ENCODE peak calls at places on chromosomes 11 and 22, in seven cellular contexts. One of them, this sample, is unnamed.
A peak's percentile ranks its signal among the peaks of the same experiment; 100 is the strongest.

GRCh38 chr11:44629732-44630345 is 64.4 kb downstream of the CD82 start:
- DNase-seq in MM.1S: no peak
- DNase-seq in cardiac muscle cell: no peak
- DNase-seq in OCI-LY7: no peak
- DNase-seq in neuronal stem cell: no peak
- DNase-seq in ascending aorta: no peak
- DNase-seq in mucosa of descending colon: no peak
- DNase-seq in this sample: no peak

GRCh38 chr11:122979815-122980656 is 1.6 kb downstream of the BSX start:
- DNase-seq in ascending aorta: no peak
- DNase-seq in cardiac muscle cell: no peak
- DNase-seq in neuronal stem cell: peak; percentile 41
- DNase-seq in MM.1S: no peak
- DNase-seq in mucosa of descending colon: no peak
- DNase-seq in OCI-LY7: no peak
- DNase-seq in this sample: no peak

GRCh38 chr11:125108469-125108868 is 3.0 kb downstream of the TMEM218 start:
- DNase-seq in MM.1S: no peak
- DNase-seq in ascending aorta: no peak
- DNase-seq in neuronal stem cell: no peak
- DNase-seq in OCI-LY7: no peak
- DNase-seq in cardiac muscle cell: no peak
- DNase-seq in mucosa of descending colon: no peak
- DNase-seq in this sample: no peak

GRCh38 chr22:41915035-41915782 is at the start of gene SHISA8:
- DNase-seq in MM.1S: peak; percentile 42
- DNase-seq in cardiac muscle cell: peak; percentile 66
- DNase-seq in ascending aorta: no peak
- DNase-seq in neuronal stem cell: no peak
- DNase-seq in mucosa of descending colon: peak; percentile 57
- DNase-seq in OCI-LY7: no peak
- DNase-seq in this sample: peak; percentile 82

GRCh38 chr22:45878901-45879551 is 97.9 kb downstream of the WNT7B start:
- DNase-seq in MM.1S: no peak
- DNase-seq in OCI-LY7: no peak
- DNase-seq in cardiac muscle cell: no peak
- DNase-seq in ascending aorta: peak; percentile 60
- DNase-seq in mucosa of descending colon: no peak
- DNase-seq in neuronal stem cell: no peak
- DNase-seq in this sample: no peak

GRCh38 chr11:14270690-14271542 is 88.1 kb downstream of the RRAS2 start:
- DNase-seq in OCI-LY7: no peak
- DNase-seq in ascending aorta: no peak
- DNase-seq in MM.1S: peak; percentile 36
- DNase-seq in cardiac muscle cell: no peak
- DNase-seq in neuronal stem cell: no peak
- DNase-seq in mucosa of descending colon: no peak
- DNase-seq in this sample: no peak

GRCh38 chr11:66322732-66323427 is 6.0 kb upstream of the CD248 start:
- DNase-seq in neuronal stem cell: no peak
- DNase-seq in cardiac muscle cell: no peak
- DNase-seq in OCI-LY7: no peak
- DNase-seq in mucosa of descending colon: no peak
- DNase-seq in ascending aorta: no peak
- DNase-seq in MM.1S: no peak
- DNase-seq in this sample: no peak

GRCh38 chr22:37270928-37271650 is 11.2 kb upstream of the CYTH4 start:
- DNase-seq in mucosa of descending colon: no peak
- DNase-seq in ascending aorta: no peak
- DNase-seq in OCI-LY7: no peak
- DNase-seq in cardiac muscle cell: no peak
- DNase-seq in MM.1S: no peak
- DNase-seq in neuronal stem cell: no peak
- DNase-seq in this sample: no peak

GRCh38 chr11:36748856-36749255 is 150.8 kb upstream of the RAG2 start:
- DNase-seq in MM.1S: no peak
- DNase-seq in ascending aorta: no peak
- DNase-seq in OCI-LY7: no peak
- DNase-seq in mucosa of descending colon: no peak
- DNase-seq in cardiac muscle cell: no peak
- DNase-seq in neuronal stem cell: no peak
- DNase-seq in this sample: no peak

GRCh38 chr11:78469905-78470304 is 52.3 kb upstream of the GAB2 start:
- DNase-seq in MM.1S: no peak
- DNase-seq in OCI-LY7: peak; percentile 5
- DNase-seq in mucosa of descending colon: no peak
- DNase-seq in neuronal stem cell: no peak
- DNase-seq in cardiac muscle cell: no peak
- DNase-seq in ascending aorta: no peak
- DNase-seq in this sample: peak; percentile 44

GRCh38 chr11:58573451-58574104 is 2.1 kb downstream of the LPXN start:
- DNase-seq in cardiac muscle cell: peak; percentile 73
- DNase-seq in MM.1S: peak; percentile 60
- DNase-seq in OCI-LY7: peak; percentile 78
- DNase-seq in mucosa of descending colon: peak; percentile 41
- DNase-seq in neuronal stem cell: no peak
- DNase-seq in ascending aorta: peak; percentile 89
- DNase-seq in this sample: no peak

GRCh38 chr11:19753451-19754041 is 40.9 kb downstream of the NAV2 start:
- DNase-seq in mucosa of descending colon: peak; percentile 14
- DNase-seq in MM.1S: no peak
- DNase-seq in ascending aorta: no peak
- DNase-seq in OCI-LY7: no peak
- DNase-seq in neuronal stem cell: no peak
- DNase-seq in cardiac muscle cell: no peak
- DNase-seq in this sample: no peak

GRCh38 chr11:59901306-59901705 is 22.7 kb downstream of the OOSP3 start:
- DNase-seq in cardiac muscle cell: no peak
- DNase-seq in MM.1S: no peak
- DNase-seq in ascending aorta: no peak
- DNase-seq in OCI-LY7: no peak
- DNase-seq in mucosa of descending colon: peak; percentile 13
- DNase-seq in neuronal stem cell: no peak
- DNase-seq in this sample: peak; percentile 26

GRCh38 chr11:119363874-119364590 is 17.5 kb downstream of the USP2 start:
- DNase-seq in OCI-LY7: peak; percentile 83
- DNase-seq in ascending aorta: no peak
- DNase-seq in MM.1S: no peak
- DNase-seq in neuronal stem cell: peak; percentile 63
- DNase-seq in cardiac muscle cell: peak; percentile 85
- DNase-seq in mucosa of descending colon: peak; percentile 69
- DNase-seq in this sample: peak; percentile 38

GRCh38 chr11:118114266-118114665 is 27.5 kb upstream of the SMIM35 start:
- DNase-seq in neuronal stem cell: no peak
- DNase-seq in OCI-LY7: no peak
- DNase-seq in mucosa of descending colon: no peak
- DNase-seq in ascending aorta: no peak
- DNase-seq in MM.1S: no peak
- DNase-seq in cardiac muscle cell: no peak
- DNase-seq in this sample: no peak

GRCh38 chr11:66317766-66318575 is 1.1 kb upstream of the CD248 start:
- DNase-seq in mucosa of descending colon: no peak
- DNase-seq in ascending aorta: peak; percentile 81
- DNase-seq in neuronal stem cell: no peak
- DNase-seq in cardiac muscle cell: no peak
- DNase-seq in OCI-LY7: peak; percentile 80
- DNase-seq in MM.1S: no peak
- DNase-seq in this sample: no peak

DNA sequence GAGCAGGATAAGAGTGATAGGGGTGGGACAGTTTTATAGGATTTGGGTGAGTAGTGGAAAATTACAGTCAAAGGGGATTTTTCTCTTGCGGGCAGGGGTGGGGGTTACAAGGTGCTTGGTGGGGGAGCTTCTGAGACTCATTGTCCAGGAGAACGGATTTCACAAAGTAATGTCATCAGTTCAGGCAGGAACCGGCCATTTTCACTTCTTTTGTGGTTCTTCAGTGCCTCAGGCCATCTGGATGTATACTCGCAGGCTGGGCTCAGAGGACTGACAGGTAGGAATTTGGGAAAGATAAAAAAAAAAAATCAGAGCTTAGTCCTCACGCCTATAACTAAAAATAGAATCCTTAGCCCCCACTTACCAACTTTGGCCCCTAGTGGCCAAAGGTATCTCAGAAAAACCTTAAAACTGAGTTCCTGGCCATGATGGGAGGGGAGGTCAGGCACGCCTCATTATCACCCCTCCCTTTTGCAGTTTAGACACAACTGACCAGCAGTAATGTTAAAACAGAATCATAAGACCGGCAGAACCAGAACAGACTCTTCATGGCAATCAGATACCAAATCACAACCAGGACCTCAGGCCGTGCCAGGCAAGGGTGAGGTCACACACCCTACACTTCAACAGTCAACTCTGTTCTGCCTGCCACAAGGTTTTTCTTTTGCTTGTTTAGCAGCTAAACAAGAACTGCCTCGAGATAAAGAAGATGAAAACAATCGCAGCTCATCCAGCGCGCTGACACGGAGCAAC is 8.9 kb upstream of the APOBEC3G start:
- DNase-seq in MM.1S: peak; percentile 43
- DNase-seq in ascending aorta: no peak
- DNase-seq in neuronal stem cell: no peak
- DNase-seq in cardiac muscle cell: peak; percentile 50
- DNase-seq in OCI-LY7: peak; percentile 36
- DNase-seq in mucosa of descending colon: no peak
- DNase-seq in this sample: peak; percentile 51
- H3K4me3 ChIP-seq in MM.1S: no peak overlapping the region
- H3K4me3 ChIP-seq in ascending aorta: no peak overlapping the region
- H3K4me3 ChIP-seq in neuronal stem cell: no peak overlapping the region
- H3K4me3 ChIP-seq in cardiac muscle cell: no peak overlapping the region
- H3K4me3 ChIP-seq in OCI-LY7: peak overlapping the region; percentile 59
- H3K4me3 ChIP-seq in mucosa of descending colon: no peak overlapping the region
- H3K4me3 ChIP-seq in this sample: no peak overlapping the region

GRCh38 chr11:108204918-108205499 is 17.4 kb downstream of the NPAT start:
- DNase-seq in ascending aorta: no peak
- DNase-seq in mucosa of descending colon: no peak
- DNase-seq in neuronal stem cell: no peak
- DNase-seq in cardiac muscle cell: no peak
- DNase-seq in OCI-LY7: no peak
- DNase-seq in MM.1S: no peak
- DNase-seq in this sample: no peak

GRCh38 chr11:108206969-108207682 is 15.3 kb downstream of the NPAT start:
- DNase-seq in ascending aorta: no peak
- DNase-seq in neuronal stem cell: no peak
- DNase-seq in cardiac muscle cell: no peak
- DNase-seq in OCI-LY7: peak; percentile 61
- DNase-seq in mucosa of descending colon: no peak
- DNase-seq in MM.1S: no peak
- DNase-seq in this sample: no peak

GRCh38 chr11:108204376-108204775 is 18.1 kb downstream of the NPAT start:
- DNase-seq in ascending aorta: no peak
- DNase-seq in MM.1S: no peak
- DNase-seq in OCI-LY7: no peak
- DNase-seq in cardiac muscle cell: no peak
- DNase-seq in neuronal stem cell: no peak
- DNase-seq in mucosa of descending colon: no peak
- DNase-seq in this sample: no peak

GRCh38 chr11:108207683-108208060 is 14.8 kb downstream of the NPAT start:
- DNase-seq in cardiac muscle cell: no peak
- DNase-seq in mucosa of descending colon: no peak
- DNase-seq in MM.1S: no peak
- DNase-seq in OCI-LY7: no peak
- DNase-seq in neuronal stem cell: no peak
- DNase-seq in ascending aorta: no peak
- DNase-seq in this sample: no peak

DNA sequence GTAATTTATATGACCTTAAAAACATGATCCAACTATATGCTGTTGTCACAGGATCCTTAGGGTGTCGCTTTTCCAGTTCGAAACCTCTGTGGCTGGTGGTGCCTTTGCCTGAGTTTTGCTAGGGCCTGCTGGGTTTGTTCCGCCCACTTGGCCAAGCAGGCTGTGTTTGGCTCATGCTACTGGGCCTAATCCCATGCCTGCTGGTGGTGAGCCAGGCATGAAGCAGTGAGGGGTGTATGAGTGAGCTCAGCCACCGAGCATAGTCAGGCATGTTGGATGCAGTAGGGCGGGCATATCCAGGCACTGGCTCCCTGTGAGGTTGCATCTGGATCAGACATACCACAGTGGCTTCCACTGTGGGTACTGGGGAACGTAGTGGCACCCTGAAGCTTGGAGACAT is 16.3 kb downstream of the NPAT start:
- DNase-seq in mucosa of descending colon: no peak
- DNase-seq in neuronal stem cell: no peak
- DNase-seq in cardiac muscle cell: no peak
- DNase-seq in ascending aorta: no peak
- DNase-seq in OCI-LY7: no peak
- DNase-seq in MM.1S: no peak
- DNase-seq in this sample: no peak
- H3K36me3 ChIP-seq in mucosa of descending colon: no peaks in the 10 kb centered on the region
- H3K36me3 ChIP-seq in neuronal stem cell: peaks cover 29% of the 10 kb centered on the region
- H3K36me3 ChIP-seq in cardiac muscle cell: peaks cover 3% of the 10 kb centered on the region
- H3K36me3 ChIP-seq in ascending aorta: peaks cover 57% of the 10 kb centered on the region
- H3K36me3 ChIP-seq in OCI-LY7: peaks cover 99% of the 10 kb centered on the region
- H3K36me3 ChIP-seq in MM.1S: peaks cover 29% of the 10 kb centered on the region
- H3K36me3 ChIP-seq in this sample: peaks cover 50% of the 10 kb centered on the region

GRCh38 chr11:38221295-38221694 is 1623.3 kb upstream of the RAG2 start:
- DNase-seq in cardiac muscle cell: no peak
- DNase-seq in MM.1S: no peak
- DNase-seq in neuronal stem cell: no peak
- DNase-seq in mucosa of descending colon: no peak
- DNase-seq in ascending aorta: no peak
- DNase-seq in OCI-LY7: no peak
- DNase-seq in this sample: no peak
- H3K9me3 ChIP-seq in cardiac muscle cell: no peaks in the 10 kb centered on the region
- H3K9me3 ChIP-seq in MM.1S: no peaks in the 10 kb centered on the region
- H3K9me3 ChIP-seq in neuronal stem cell: peaks cover 5% of the 10 kb centered on the region
- H3K9me3 ChIP-seq in mucosa of descending colon: peaks cover 51% of the 10 kb centered on the region
- H3K9me3 ChIP-seq in ascending aorta: peaks cover 4% of the 10 kb centered on the region
- H3K9me3 ChIP-seq in OCI-LY7: no peaks in the 10 kb centered on the region
- H3K9me3 ChIP-seq in this sample: no peaks in the 10 kb centered on the region

GRCh38 chr22:44084044-44084772 is 60.1 kb downstream of the PARVB start:
- DNase-seq in neuronal stem cell: no peak
- DNase-seq in cardiac muscle cell: no peak
- DNase-seq in ascending aorta: no peak
- DNase-seq in OCI-LY7: no peak
- DNase-seq in mucosa of descending colon: no peak
- DNase-seq in MM.1S: no peak
- DNase-seq in this sample: no peak
- H3K4me3 ChIP-seq in neuronal stem cell: no peak overlapping the region
- H3K4me3 ChIP-seq in cardiac muscle cell: no peak overlapping the region
- H3K4me3 ChIP-seq in ascending aorta: no peak overlapping the region
- H3K4me3 ChIP-seq in OCI-LY7: no peak overlapping the region
- H3K4me3 ChIP-seq in mucosa of descending colon: no peak overlapping the region
- H3K4me3 ChIP-seq in MM.1S: no peak overlapping the region
- H3K4me3 ChIP-seq in this sample: no peak overlapping the region

DNA sequence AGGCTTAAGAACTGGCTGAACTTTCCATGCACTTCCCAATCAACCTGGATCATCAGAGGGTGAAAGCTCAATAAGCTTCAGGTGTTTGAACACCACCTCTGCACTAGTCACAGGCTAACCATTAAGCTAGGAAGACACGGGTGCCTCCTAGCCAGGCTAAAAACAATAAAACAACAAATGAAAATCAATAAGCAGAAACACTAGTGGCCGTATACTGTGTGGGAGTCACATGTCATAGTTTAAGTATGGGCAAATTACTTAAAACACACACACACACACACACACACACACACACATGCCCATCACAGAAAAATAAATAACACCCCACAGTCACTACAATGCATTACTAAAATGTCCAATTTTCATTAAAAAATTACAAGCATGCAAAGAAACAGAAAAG is 85.2 kb downstream of the APOL5 start:
- DNase-seq in MM.1S: no peak
- DNase-seq in ascending aorta: no peak
- DNase-seq in mucosa of descending colon: no peak
- DNase-seq in neuronal stem cell: no peak
- DNase-seq in cardiac muscle cell: no peak
- DNase-seq in OCI-LY7: no peak
- DNase-seq in this sample: no peak
- H3K36me3 ChIP-seq in MM.1S: no peaks in the 10 kb centered on the region
- H3K36me3 ChIP-seq in ascending aorta: peaks cover 14% of the 10 kb centered on the region
- H3K36me3 ChIP-seq in mucosa of descending colon: no peaks in the 10 kb centered on the region
- H3K36me3 ChIP-seq in neuronal stem cell: peaks cover 5% of the 10 kb centered on the region
- H3K36me3 ChIP-seq in cardiac muscle cell: peaks cover 27% of the 10 kb centered on the region
- H3K36me3 ChIP-seq in OCI-LY7: peaks cover 49% of the 10 kb centered on the region
- H3K36me3 ChIP-seq in this sample: no peaks in the 10 kb centered on the region

This sample was measured in HAP-1.